ENCODE peak calls at places on chromosomes 6 and 20, in nine cellular contexts. A, M, L, J, B, I, Y, K and N are unnamed samples.
A peak's percentile ranks its signal among the peaks of the same experiment; 100 is the strongest.

GRCh38 chr20:47411161-47411560 is 54.7 kb upstream of the ZMYND8 start:
- DNase-seq in A (no peak), M (no peak), L (no peak), J (no peak), B (no peak), I (no peak), Y (no peak), K (no peak), N (peak; percentile 17)

GRCh38 chr6:147022041-147022440 is 182.2 kb upstream of the STXBP5 start:
- DNase-seq in A (peak; percentile 48), M (peak; percentile 48), L (no peak), J (no peak), B (no peak), I (no peak), Y (peak; percentile 69), K (no peak), N (peak; percentile 11)

GRCh38 chr6:113065606-113066005 is 718.5 kb downstream of the RFPL4B start:
- DNase-seq in A (no peak), M (peak; percentile 43), L (no peak), J (no peak), B (peak; percentile 3), I (peak; percentile 52), Y (no peak), K (peak; percentile 74), N (peak; percentile 30)

GRCh38 chr6:149249370-149250357 is 67.8 kb upstream of the TAB2 start:
- DNase-seq in A (peak; percentile 37), M (no peak), L (no peak), J (no peak), B (peak; percentile 72), I (no peak), Y (no peak), K (no peak), N (no peak)

GRCh38 chr6:166814386-166814785 is 142.0 kb downstream of the RNASET2 start:
- DNase-seq in A (no peak), M (no peak), L (no peak), J (no peak), B (no peak), I (no peak), Y (no peak), K (no peak), N (no peak)

GRCh38 chr6:5671162-5671561 is 335.6 kb downstream of the NRN1 start:
- DNase-seq in A (no peak), M (peak; percentile 71), L (no peak), J (no peak), B (peak; percentile 28), I (peak; percentile 56), Y (no peak), K (no peak), N (peak; percentile 69)

GRCh38 chr6:168529214-168529613 is 88.2 kb downstream of the SMOC2 start:
- DNase-seq in A (no peak), M (no peak), L (no peak), J (no peak), B (no peak), I (no peak), Y (no peak), K (no peak), N (no peak)

GRCh38 chr20:32249030-32249738 is 28.3 kb upstream of the KIF3B start:
- DNase-seq in A (no peak), M (no peak), L (no peak), J (no peak), B (no peak), I (no peak), Y (no peak), K (no peak), N (no peak)

GRCh38 chr20:21719592-21720214 is 14.2 kb downstream of the PAX1 start:
- DNase-seq in A (peak; percentile 84), M (peak; percentile 47), L (peak; percentile 35), J (peak; percentile 65), B (peak; percentile 68), I (peak; percentile 68), Y (peak; percentile 40), K (peak; percentile 67), N (peak; percentile 51)

GRCh38 chr6:81511423-81511822 is 241.1 kb downstream of the TENT5A start:
- DNase-seq in A (no peak), M (no peak), L (no peak), J (no peak), B (peak; percentile 29), I (no peak), Y (no peak), K (no peak), N (no peak)

GRCh38 chr20:51094221-51094620 is 71.3 kb upstream of the KCNG1 start:
- DNase-seq in A (no peak), M (no peak), L (no peak), J (no peak), B (no peak), I (no peak), Y (no peak), K (no peak), N (peak; percentile 23)

GRCh38 chr20:13356087-13356486 is 135.0 kb downstream of the ISM1 start:
- DNase-seq in A (no peak), M (no peak), L (no peak), J (no peak), B (peak; percentile 44), I (no peak), Y (no peak), K (no peak), N (no peak)

GRCh38 chr20:11267131-11267761 is 593.4 kb upstream of the JAG1 start:
- DNase-seq in A (peak; percentile 96), M (peak; percentile 98), L (peak; percentile 79), J (peak; percentile 33), B (peak; percentile 79), I (peak; percentile 95), Y (peak; percentile 84), K (peak; percentile 94), N (peak; percentile 96)

GRCh38 chr6:149363154-149363553 is 36.9 kb upstream of the SUMO4 start:
- DNase-seq in A (peak; percentile 73), M (no peak), L (peak; percentile 24), J (no peak), B (no peak), I (no peak), Y (peak; percentile 73), K (no peak), N (no peak)

GRCh38 chr20:38764563-38765355 is 16.5 kb downstream of the ACTR5 start:
- DNase-seq in A (peak; percentile 88), M (peak; percentile 93), L (peak; percentile 87), J (no peak), B (peak; percentile 35), I (peak; percentile 87), Y (peak; percentile 81), K (peak; percentile 60), N (peak; percentile 97)

GRCh38 chr20:41248371-41249024 is 69.0 kb downstream of the ZHX3 start:
- DNase-seq in A (peak; percentile 31), M (no peak), L (no peak), J (no peak), B (no peak), I (peak; percentile 97), Y (no peak), K (peak; percentile 89), N (no peak)

GRCh38 chr20:41245086-41245707 is 72.3 kb downstream of the ZHX3 start:
- DNase-seq in A (no peak), M (peak; percentile 42), L (no peak), J (no peak), B (peak; percentile 15), I (peak; percentile 52), Y (no peak), K (peak; percentile 52), N (peak; percentile 42)

GRCh38 chr20:41247523-41248370 is 69.8 kb downstream of the ZHX3 start:
- DNase-seq in A (no peak), M (no peak), L (no peak), J (no peak), B (no peak), I (no peak), Y (no peak), K (peak; percentile 33), N (no peak)

GRCh38 chr20:41249781-41250281 is 67.7 kb downstream of the ZHX3 start:
- DNase-seq in A (peak; percentile 25), M (peak; percentile 29), L (no peak), J (peak; percentile 18), B (peak; percentile 55), I (peak; percentile 78), Y (no peak), K (peak; percentile 75), N (peak; percentile 25)

GRCh38 chr20:41249371-41249770 is 68.2 kb downstream of the ZHX3 start:
- DNase-seq in A (peak; percentile 83), M (peak; percentile 87), L (no peak), J (no peak), B (no peak), I (peak; percentile 88), Y (peak; percentile 38), K (peak; percentile 92), N (peak; percentile 93)
- H2AFZ ChIP-seq in A (peak overlapping the region; percentile 6), M (no peak overlapping the region), L (no peak overlapping the region), J (peak overlapping the region; percentile 57), B (no peak overlapping the region), I (no peak overlapping the region), Y (no peak overlapping the region), K (no peak overlapping the region), N (peak overlapping the region; percentile 40)

GRCh38 chr6:33191383-33192104 is 723 bp downstream of the COL11A2 start:
- DNase-seq in A (no peak), M (no peak), L (no peak), J (peak; percentile 48), B (no peak), I (no peak), Y (no peak), K (no peak), N (no peak)
- H3K4me2 ChIP-seq in A (no peak overlapping the region), M (no peak overlapping the region), L (no peak overlapping the region), J (no peak overlapping the region), B (peak overlapping the region; percentile 66), I (no peak overlapping the region), Y (no peak overlapping the region), K (no peak overlapping the region), N (no peak overlapping the region)

DNA sequence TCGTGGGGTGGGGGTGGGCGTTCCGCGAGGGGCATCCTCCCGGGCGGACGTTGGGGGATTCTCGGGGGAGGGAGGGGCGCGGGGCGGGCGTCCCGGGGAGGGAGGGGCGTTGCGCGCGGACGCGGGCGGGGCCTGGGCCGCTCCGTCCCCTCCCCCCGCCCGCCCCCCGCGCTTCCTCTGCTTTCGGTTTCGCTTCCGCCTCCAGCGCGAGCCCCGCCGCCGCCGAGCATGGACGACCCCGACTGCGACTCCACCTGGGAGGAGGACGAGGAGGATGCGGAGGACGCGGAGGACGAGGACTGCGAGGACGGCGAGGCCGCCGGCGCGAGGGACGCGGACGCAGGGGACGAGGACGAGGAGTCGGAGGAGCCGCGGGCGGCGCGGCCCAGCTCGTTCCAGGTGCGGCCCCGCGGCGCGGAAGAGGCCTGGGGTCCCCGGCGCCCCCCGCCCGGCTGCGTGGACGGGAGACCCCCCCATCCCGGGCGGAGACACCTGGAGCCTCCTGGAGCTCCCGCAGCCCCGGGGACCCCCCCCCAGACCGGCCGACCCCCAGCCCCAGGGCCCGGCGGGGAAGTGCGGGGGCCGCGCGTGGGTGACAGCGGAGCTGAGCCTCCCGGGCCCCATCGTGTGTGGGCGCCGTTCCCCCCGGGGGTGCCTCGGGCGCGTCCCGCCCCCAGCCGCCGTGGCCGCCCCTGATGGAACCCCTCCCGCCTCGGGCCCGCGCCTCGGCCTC is at the start of gene OGFR:
- DNase-seq in A (peak; percentile 51), M (peak; percentile 38), L (no peak), J (peak; percentile 96), B (no peak), I (peak; percentile 50), Y (no peak), K (peak; percentile 46), N (peak; percentile 74)
- H3K27ac ChIP-seq in A (peak within 1 kb of the TSS; percentile 62), M (peak within 1 kb of the TSS; percentile 100), L (peak within 1 kb of the TSS; percentile 94), J (peak within 1 kb of the TSS; percentile 33), B (peak within 1 kb of the TSS; percentile 89), I (peak within 1 kb of the TSS; percentile 77), Y (peak within 1 kb of the TSS; percentile 48), K (no peak within 1 kb of the TSS), N (peak within 1 kb of the TSS; percentile 19)

DNA sequence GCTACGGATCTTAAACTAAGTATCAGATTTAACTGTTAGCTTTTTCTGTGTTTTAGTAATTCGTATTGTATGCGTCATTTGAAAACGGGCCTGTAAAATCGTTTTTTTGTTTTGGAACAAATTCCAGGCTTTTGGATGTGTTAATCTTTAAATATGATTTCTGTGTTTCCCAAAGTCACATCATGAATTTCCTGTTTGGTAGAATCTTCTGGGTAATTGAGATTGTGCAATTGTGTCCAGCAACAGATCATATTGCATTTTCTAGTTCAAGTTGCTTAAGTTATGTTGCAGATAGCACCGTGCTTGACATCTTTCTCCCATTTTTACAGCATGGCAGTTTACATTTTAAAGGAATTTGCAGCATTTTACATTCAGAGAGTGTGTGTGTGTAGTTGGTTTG is 1.9 kb downstream of the MAPK14 start:
- DNase-seq in A (peak; percentile 65), M (peak; percentile 85), L (no peak), J (no peak), B (peak; percentile 68), I (peak; percentile 91), Y (peak; percentile 80), K (peak; percentile 50), N (peak; percentile 84)
- H2AFZ ChIP-seq in A (peak overlapping the region; percentile 14), M (no peak overlapping the region), L (no peak overlapping the region), J (no peak overlapping the region), B (no peak overlapping the region), I (no peak overlapping the region), Y (peak overlapping the region; percentile 95), K (no peak overlapping the region), N (peak overlapping the region; percentile 85)